ENCODE peak calls at places on chromosome 4, in six cellular contexts. R is DMS53, X is COR-L47, D is germinal center, S is non-pigmented ciliary epithelial cell, F is nucleus accumbens. Q is an unnamed sample.

GRCh38 chr4:163548481-163549243 is 54.2 kb downstream of the TMA16 start:
- DNase-seq in R (peak), X (peak), D (no peak), S (no peak), F (no peak), Q (no peak)

GRCh38 chr4:61572160-61572559 is 372.0 kb downstream of the ADGRL3 start:
- DNase-seq in R (no peak), X (no peak), D (no peak), S (peak), F (no peak), Q (no peak)

GRCh38 chr4:212438-213174 is 88.3 kb downstream of the ZNF718 start:
- DNase-seq in R (no peak), X (no peak), D (peak), S (peak), F (peak), Q (peak)

GRCh38 chr4:8279321-8280157 is 10.0 kb downstream of the HTRA3 start:
- DNase-seq in R (no peak), X (no peak), D (no peak), S (no peak), F (no peak), Q (no peak)

GRCh38 chr4:156677136-156677535 is 294.5 kb downstream of the PDGFC start:
- DNase-seq in R (peak), X (no peak), D (no peak), S (no peak), F (no peak), Q (no peak)

GRCh38 chr4:150464523-150464922 is 117.4 kb upstream of the MAB21L2 start:
- DNase-seq in R (peak), X (no peak), D (no peak), S (no peak), F (no peak), Q (no peak)

GRCh38 chr4:94551616-94552564 is 100.1 kb downstream of the PDLIM5 start:
- DNase-seq in R (no peak), X (no peak), D (no peak), S (peak), F (no peak), Q (no peak)

GRCh38 chr4:86497131-86497530 is 97.0 kb upstream of the PTPN13 start:
- DNase-seq in R (no peak), X (no peak), D (no peak), S (no peak), F (peak), Q (no peak)

GRCh38 chr4:47383829-47384427 is 79.6 kb downstream of the COMMD8 start:
- DNase-seq in R (peak), X (peak), D (peak), S (no peak), F (no peak), Q (no peak)

GRCh38 chr4:186935881-186936280 is 212.2 kb upstream of the FAT1 start:
- DNase-seq in R (no peak), X (no peak), D (no peak), S (no peak), F (no peak), Q (no peak)

GRCh38 chr4:177339794-177340374 is 30.2 kb downstream of the NEIL3 start:
- DNase-seq in R (peak), X (peak), D (peak), S (no peak), F (no peak), Q (no peak)

GRCh38 chr4:20629180-20630115 is 70.8 kb upstream of the PACRGL start:
- DNase-seq in R (no peak), X (no peak), D (no peak), S (no peak), F (no peak), Q (no peak)

GRCh38 chr4:7199771-7200441 is 7.6 kb downstream of the SORCS2 start:
- DNase-seq in R (no peak), X (no peak), D (no peak), S (no peak), F (no peak), Q (no peak)

GRCh38 chr4:108586778-108587177 is 33.6 kb upstream of the RPL34 start:
- DNase-seq in R (no peak), X (no peak), D (no peak), S (no peak), F (no peak), Q (no peak)

GRCh38 chr4:169160825-169161224 is 109.9 kb downstream of the SH3RF1 start:
- DNase-seq in R (no peak), X (no peak), D (no peak), S (no peak), F (no peak), Q (no peak)

GRCh38 chr4:175469519-175469918 is 342.5 kb downstream of the GPM6A start:
- DNase-seq in R (no peak), X (no peak), D (no peak), S (no peak), F (no peak), Q (no peak)

GRCh38 chr4:101125045-101125713 is 222.1 kb downstream of the PPP3CA start:
- DNase-seq in R (no peak), X (no peak), D (no peak), S (no peak), F (no peak), Q (no peak)

GRCh38 chr4:2827071-2827873 is 16.4 kb upstream of the ADD1 start:
- DNase-seq in R (no peak), X (no peak), D (no peak), S (no peak), F (no peak), Q (no peak)

GRCh38 chr4:32485976-32486375 is 1765.8 kb downstream of the PCDH7 start:
- DNase-seq in R (no peak), X (no peak), D (no peak), S (no peak), F (no peak), Q (no peak)

GRCh38 chr4:101973331-101973730 is 182.8 kb downstream of the BANK1 start:
- DNase-seq in R (no peak), X (no peak), D (no peak), S (no peak), F (no peak), Q (no peak)

GRCh38 chr4:2251073-2251794 is 9.3 kb upstream of the HAUS3 start:
- DNase-seq in R (no peak), X (no peak), D (no peak), S (no peak), F (no peak), Q (no peak)

GRCh38 chr4:97395980-97396562 is 747.2 kb downstream of the STPG2 start:
- DNase-seq in R (no peak), X (peak), D (no peak), S (peak), F (no peak), Q (no peak)

GRCh38 chr4:142548491-142548890 is 297.6 kb downstream of the INPP4B start:
- DNase-seq in R (peak), X (no peak), D (no peak), S (no peak), F (no peak), Q (no peak)

GRCh38 chr4:99763635-99764101 is 53.0 kb upstream of the DAPP1 start:
- DNase-seq in R (peak), X (no peak), D (no peak), S (peak), F (no peak), Q (no peak)

GRCh38 chr4:80140237-80140636 is 57.1 kb upstream of the PRDM8 start:
- DNase-seq in R (no peak), X (no peak), D (no peak), S (no peak), F (no peak), Q (no peak)

GRCh38 chr4:25879991-25880641 is 17.3 kb upstream of the SEL1L3 start:
- DNase-seq in R (no peak), X (no peak), D (no peak), S (no peak), F (no peak), Q (no peak)

GRCh38 chr4:24042094-24042493 is 152.2 kb upstream of the PPARGC1A start:
- DNase-seq in R (no peak), X (no peak), D (no peak), S (peak), F (no peak), Q (no peak)

GRCh38 chr4:175380841-175381240 is 431.2 kb downstream of the GPM6A start:
- DNase-seq in R (no peak), X (no peak), D (no peak), S (no peak), F (no peak), Q (no peak)

GRCh38 chr4:72283357-72283756 is 251.6 kb downstream of the NPFFR2 start:
- DNase-seq in R (peak), X (no peak), D (no peak), S (no peak), F (no peak), Q (no peak)